ENCODE peak calls at places on chromosomes 6 and 20, in five cellular contexts. L is IMR-90, F is transverse colon, N is esophagus squamous epithelium, Y is stomach. R is an unnamed sample.

GRCh38 chr20:34407962-34408474 is 44.9 kb downstream of the ITCH start:
- DNase-seq in N (no peak), Y (no peak), F (no peak), L (no peak), R (peak)

GRCh38 chr6:39301606-39302005 is 12.6 kb downstream of the KCNK17 start:
- DNase-seq in N (no peak), F (no peak), Y (no peak), L (no peak), R (no peak)

GRCh38 chr6:91340998-91341397 is 754.1 kb upstream of the MAP3K7 start:
- DNase-seq in Y (no peak), F (no peak), N (no peak), L (no peak), R (no peak)

GRCh38 chr20:57840066-57840465 is 130.3 kb upstream of the PMEPA1 start:
- DNase-seq in F (no peak), L (no peak), N (no peak), Y (no peak), R (no peak)

GRCh38 chr6:159267165-159267564 is 98.0 kb downstream of the FNDC1 start:
- DNase-seq in Y (no peak), N (no peak), L (no peak), F (no peak), R (no peak)

GRCh38 chr6:111520519-111520918 is 37.5 kb upstream of the REV3L start:
- DNase-seq in L (no peak), Y (no peak), F (no peak), N (no peak), R (no peak)

GRCh38 chr6:110518281-110518623 is 41.8 kb upstream of the SLC22A16 start:
- DNase-seq in Y (no peak), F (no peak), N (no peak), L (peak), R (no peak)

GRCh38 chr20:17610566-17611289 is 40.9 kb downstream of the DSTN start:
- DNase-seq in Y (peak), F (peak), L (no peak), N (no peak), R (peak)

DNA sequence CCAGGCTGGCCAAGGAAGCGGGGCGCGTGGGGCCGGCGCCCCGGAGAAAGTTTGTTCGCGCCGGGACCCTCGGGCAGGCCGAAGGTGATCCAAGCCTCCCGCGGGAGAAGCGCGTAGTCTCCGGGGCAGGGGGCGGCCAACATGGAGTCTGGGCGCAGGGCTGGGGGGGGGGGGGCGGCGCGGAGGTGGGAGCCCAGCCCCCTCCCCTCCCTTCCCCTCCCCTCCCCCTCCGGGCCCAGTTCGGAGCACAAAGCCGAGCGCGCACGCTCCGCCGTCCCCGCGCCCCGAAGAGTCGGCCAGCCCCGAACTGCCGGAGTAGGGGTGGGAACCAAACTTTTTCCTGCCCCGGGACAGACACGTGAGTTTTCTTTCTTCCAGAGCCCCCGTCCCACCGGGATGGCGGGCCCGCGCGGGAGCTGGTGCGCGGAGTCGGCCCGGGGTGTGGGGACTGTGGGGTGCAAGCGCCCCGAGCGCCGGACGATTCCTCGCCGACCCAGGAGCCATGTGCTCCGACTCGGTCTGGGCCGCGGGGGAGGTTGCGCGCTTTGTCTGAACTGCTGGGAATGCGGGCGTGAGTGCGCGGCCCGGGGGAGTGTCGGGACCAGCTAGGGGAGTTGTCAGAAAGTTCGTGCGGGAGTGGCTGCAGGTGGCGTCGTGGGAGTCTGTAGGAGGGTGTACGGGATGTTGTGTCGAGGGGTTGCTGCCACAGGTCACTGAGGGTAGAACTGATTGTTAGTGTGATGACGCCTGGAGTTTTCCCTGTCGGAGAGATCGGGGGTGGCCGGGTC is 1.1 kb downstream of the TGIF2 start:
- DNase-seq in N (no peak), L (peak), F (peak), Y (peak), R (peak)
- TF ChIP-seq POLR2A in N (no peak), L (peak), F (peak), Y (no peak), R (peak)

DNA sequence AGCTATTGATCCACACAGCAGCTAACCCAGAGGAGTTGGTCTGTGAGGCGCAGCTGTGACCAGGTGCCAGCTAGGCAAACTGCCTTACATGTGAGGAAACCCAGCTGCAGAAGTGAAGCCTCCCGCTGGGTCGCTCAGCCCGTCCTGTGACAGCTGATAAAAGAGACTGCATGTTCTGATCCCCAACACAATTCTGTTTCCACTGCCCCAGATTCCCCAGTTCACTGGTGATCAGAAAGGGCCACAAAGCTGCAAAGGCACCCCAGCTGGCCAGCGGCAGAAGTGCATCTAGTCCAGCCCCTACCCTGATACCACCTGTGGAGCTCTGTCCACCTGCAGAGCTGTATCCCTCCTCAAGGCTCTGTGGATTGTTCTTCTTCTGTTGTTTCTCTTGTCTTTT is 64.5 kb downstream of the CTNNBL1 start:
- DNase-seq in F (no peak), L (no peak), Y (no peak), N (no peak), R (no peak)
- H3K27ac ChIP-seq in F (no peak), L (no peak), Y (no peak), N (no peak), R (no peak)

GRCh38 chr20:23251779-23252178 is 98.8 kb upstream of the NXT1 start:
- DNase-seq in Y (no peak), F (no peak), N (no peak), L (no peak), R (no peak)
- TF ChIP-seq POLR2A in Y (no peak), F (no peak), N (no peak), L (no peak), R (no peak)

GRCh38 chr6:43113431-43114260 is 37.5 kb downstream of the PTK7 start:
- DNase-seq in F (peak), Y (no peak), L (no peak), N (no peak), R (no peak)
- H3K27ac ChIP-seq in F (peak), Y (peak), L (peak), N (peak), R (no peak)

GRCh38 chr6:26125015-26125690 is 37.9 kb downstream of the HFE start:
- DNase-seq in N (no peak), F (peak), Y (peak), L (no peak), R (peak)
- TF ChIP-seq POLR2A in N (no peak), F (no peak), Y (no peak), L (no peak), R (no peak)

GRCh38 chr20:3010985-3011723 is 32.3 kb upstream of the GNRH2 start:
- DNase-seq in F (no peak), Y (no peak), L (peak), N (no peak), R (no peak)
- H3K27ac ChIP-seq in F (no peak), Y (no peak), L (no peak), N (no peak), R (no peak)

GRCh38 chr6:5453531-5453930 is 192.2 kb downstream of the FARS2 start:
- DNase-seq in F (no peak), L (no peak), N (no peak), Y (peak), R (peak)

GRCh38 chr6:5461365-5461764 is 200.1 kb downstream of the FARS2 start:
- DNase-seq in Y (no peak), F (no peak), N (no peak), L (no peak), R (no peak)

GRCh38 chr6:5459346-5459745 is 198.0 kb downstream of the FARS2 start:
- DNase-seq in N (no peak), Y (no peak), F (no peak), L (no peak), R (no peak)

GRCh38 chr6:5457036-5457435 is 195.7 kb downstream of the FARS2 start:
- DNase-seq in F (no peak), Y (no peak), N (no peak), L (peak), R (peak)

GRCh38 chr6:5457983-5458683 is 196.8 kb downstream of the FARS2 start:
- DNase-seq in N (no peak), L (no peak), Y (peak), F (peak), R (peak)
- TF ChIP-seq POLR2A in N (no peak), L (no peak), Y (no peak), F (no peak), R (peak)